ENCODE peak calls at places on chromosomes 13 and 19, in four cellular contexts. F is GM12878, S is K562, I is HepG2. N is an unnamed sample.

GRCh38 chr13:26561636-26562537 is 4.4 kb downstream of the WASF3 start:
- DNase-seq in S (no peak), F (no peak), I (peak), N (no peak)

GRCh38 chr19:38707512-38708114 is 36.7 kb downstream of the CAPN12 start:
- DNase-seq in I (peak), F (no peak), S (no peak), N (no peak)

GRCh38 chr19:51398096-51398704 is 7.8 kb upstream of the C19orf84 start:
- DNase-seq in I (peak), S (peak), F (no peak), N (peak)

GRCh38 chr19:19410553-19411550 is 5.4 kb downstream of the GATAD2A start:
- DNase-seq in I (no peak), S (no peak), F (no peak), N (no peak)

GRCh38 chr19:16351133-16351809 is 26.6 kb downstream of the KLF2 start:
- DNase-seq in I (no peak), S (peak), F (no peak), N (no peak)

GRCh38 chr19:35105411-35106290 is 10.0 kb upstream of the FXYD3 start:
- DNase-seq in I (no peak), S (peak), F (no peak), N (no peak)

GRCh38 chr19:15538774-15539173 is 30.4 kb downstream of the CYP4F22 start:
- DNase-seq in S (no peak), I (no peak), F (no peak), N (no peak)

GRCh38 chr19:37078717-37079032 is 442 bp downstream of the ZNF420 start:
- DNase-seq in F (peak), S (no peak), I (no peak), N (no peak)

GRCh38 chr13:46556380-46556779 is 3.4 kb downstream of the LRCH1 start:
- DNase-seq in S (no peak), I (no peak), F (no peak), N (no peak)

GRCh38 chr13:88745013-88745412 is 1073.8 kb downstream of the SLITRK5 start:
- DNase-seq in F (no peak), S (no peak), I (no peak), N (no peak)

GRCh38 chr13:100921139-100921538 is 246.5 kb upstream of the TMTC4 start:
- DNase-seq in F (no peak), I (no peak), S (no peak), N (no peak)

GRCh38 chr19:35528218-35529038 is at the start of gene SBSN:
- DNase-seq in I (no peak), S (no peak), F (no peak), N (no peak)

GRCh38 chr13:59447031-59447430 is 716.7 kb downstream of the DIAPH3 start:
- DNase-seq in F (no peak), I (no peak), S (no peak), N (no peak)

GRCh38 chr13:100989424-100989823 is 314.8 kb upstream of the TMTC4 start:
- DNase-seq in I (no peak), F (no peak), S (no peak), N (no peak)

GRCh38 chr19:48401277-48401676 is 7.8 kb downstream of the GRIN2D start:
- DNase-seq in F (no peak), S (no peak), I (no peak), N (no peak)

GRCh38 chr19:48403606-48404005 is 10.1 kb downstream of the GRIN2D start:
- DNase-seq in I (peak), F (no peak), S (peak), N (peak)

GRCh38 chr13:76892488-76892887 is 6.3 kb upstream of the KCTD12 start:
- DNase-seq in S (no peak), I (no peak), F (no peak), N (no peak)

GRCh38 chr13:65653548-65654078 is 1576.5 kb downstream of the PCDH9 start:
- DNase-seq in F (no peak), I (no peak), S (no peak), N (peak)
- TF ChIP-seq TARDBP in F (no peak), I (no peak), S (no peak), N (no peak)

GRCh38 chr13:39766464-39767167 is 111.2 kb downstream of the COG6 start:
- DNase-seq in S (no peak), I (no peak), F (no peak), N (no peak)

GRCh38 chr13:39770514-39770913 is 115.1 kb downstream of the COG6 start:
- DNase-seq in S (no peak), F (no peak), I (no peak), N (no peak)

GRCh38 chr13:39768962-39769361 is 113.5 kb downstream of the COG6 start:
- DNase-seq in I (no peak), F (no peak), S (no peak), N (no peak)

GRCh38 chr13:39767791-39768564 is 112.5 kb downstream of the COG6 start:
- DNase-seq in I (no peak), S (no peak), F (no peak), N (no peak)

DNA sequence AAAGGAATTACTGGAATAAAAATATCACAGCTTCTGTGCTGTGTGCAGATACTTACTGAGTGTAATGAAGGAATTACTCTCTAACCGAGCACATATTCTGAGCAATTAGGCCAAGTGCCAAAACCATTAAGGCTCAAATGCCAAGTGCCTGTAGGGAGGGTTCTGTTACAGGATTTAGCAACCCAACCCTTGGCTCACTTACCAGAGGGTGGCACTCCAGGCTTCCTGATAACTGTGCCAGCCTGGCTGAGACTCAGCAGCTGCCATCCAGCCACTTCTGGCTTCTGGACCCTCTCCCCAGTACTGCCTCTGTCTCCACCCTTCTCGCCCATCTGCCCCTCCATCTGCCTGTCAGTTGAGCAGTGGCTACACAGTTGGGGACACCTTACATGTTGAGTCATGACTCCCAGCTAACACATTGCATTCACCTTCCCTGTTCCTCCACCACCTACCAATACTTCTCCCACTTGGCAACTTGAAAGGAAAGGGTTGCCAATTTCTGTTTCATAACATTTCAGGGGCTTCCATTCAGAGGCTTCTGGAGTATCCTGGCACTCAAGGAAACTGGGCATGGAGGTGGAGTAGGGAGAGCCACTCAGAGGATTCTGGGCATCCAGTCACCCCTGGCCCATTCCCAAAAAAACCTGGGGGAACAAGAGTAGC is 110.5 kb downstream of the COG6 start:
- DNase-seq in S (no peak), F (no peak), I (no peak), N (no peak)
- TF ChIP-seq TARDBP in S (no peak), F (no peak), I (no peak), N (no peak)

GRCh38 chr19:50214699-50215543 is 11.5 kb downstream of the MYH14 start:
- DNase-seq in F (no peak), I (no peak), S (no peak), N (no peak)
- TF ChIP-seq TARDBP in F (no peak), I (no peak), S (no peak), N (no peak)

DNA sequence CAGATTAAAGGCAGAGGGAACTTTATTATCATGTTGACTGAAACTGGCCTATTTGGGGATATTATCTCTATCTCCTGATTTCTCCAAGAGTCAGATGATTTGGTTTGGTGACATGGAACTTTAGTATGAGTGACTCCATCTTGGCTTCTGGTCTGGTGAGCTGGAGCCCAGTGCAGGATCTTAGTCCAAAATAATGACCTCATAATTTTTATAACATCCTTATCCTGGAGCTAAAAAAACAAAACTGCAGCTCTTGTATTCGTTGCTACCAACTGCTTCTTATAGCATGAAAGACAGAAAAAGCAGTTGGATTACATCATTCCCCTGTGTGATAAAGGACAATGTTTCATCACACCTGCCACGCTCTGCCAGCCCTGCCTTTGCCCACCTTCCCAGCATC is 39.3 kb upstream of the RNF17 start:
- DNase-seq in S (no peak), F (no peak), I (no peak), N (no peak)
- TF ChIP-seq TARDBP in S (no peak), F (no peak), I (no peak), N (no peak)

DNA sequence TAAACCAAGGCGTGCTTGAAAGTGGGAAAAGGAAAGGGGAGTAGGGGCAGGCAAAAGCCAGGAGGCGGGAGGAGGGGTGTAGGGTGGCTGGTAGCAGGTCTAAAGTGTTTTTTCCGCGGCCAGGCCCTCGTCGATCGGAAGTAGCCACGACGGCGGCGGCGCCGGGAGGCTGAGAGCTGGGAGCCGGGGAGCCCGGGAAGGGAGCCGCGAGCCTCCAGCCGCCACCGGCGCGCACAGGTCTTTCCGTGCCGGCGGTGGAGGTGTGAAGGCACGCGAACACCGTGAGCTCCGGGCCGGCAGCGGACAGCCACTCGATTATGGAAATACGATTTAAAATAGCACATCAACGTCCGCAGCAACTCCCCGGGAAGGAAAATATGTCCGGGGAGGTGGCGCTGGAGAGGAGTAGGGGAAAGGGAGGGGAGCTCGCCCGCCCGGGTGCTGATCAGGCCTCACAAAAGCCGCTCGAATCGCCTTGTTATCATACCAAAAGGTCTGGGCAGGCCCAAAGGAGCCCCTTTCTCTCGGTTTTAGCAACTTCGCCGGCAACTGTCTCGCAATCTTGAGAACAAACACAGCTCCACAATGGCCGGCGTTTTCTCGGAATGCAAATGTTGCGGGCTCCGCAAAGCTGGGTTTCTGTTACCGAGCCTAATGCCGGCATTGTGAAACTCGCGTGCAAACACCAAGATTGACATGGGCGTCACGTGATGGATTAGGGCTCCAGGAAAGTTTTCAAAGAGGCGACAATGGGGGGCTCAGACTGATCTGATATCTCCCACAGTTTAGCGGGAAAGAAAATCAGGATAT is 2.9 kb upstream of the PCDH8 start:
- DNase-seq in I (peak), F (peak), S (no peak), N (peak)
- TF ChIP-seq TARDBP in I (no peak), F (peak), S (no peak), N (no peak)

GRCh38 chr13:65378484-65378883 is 1851.7 kb downstream of the PCDH9 start:
- DNase-seq in I (no peak), F (no peak), S (no peak), N (no peak)
- TF ChIP-seq TARDBP in I (no peak), F (no peak), S (no peak), N (no peak)

DNA sequence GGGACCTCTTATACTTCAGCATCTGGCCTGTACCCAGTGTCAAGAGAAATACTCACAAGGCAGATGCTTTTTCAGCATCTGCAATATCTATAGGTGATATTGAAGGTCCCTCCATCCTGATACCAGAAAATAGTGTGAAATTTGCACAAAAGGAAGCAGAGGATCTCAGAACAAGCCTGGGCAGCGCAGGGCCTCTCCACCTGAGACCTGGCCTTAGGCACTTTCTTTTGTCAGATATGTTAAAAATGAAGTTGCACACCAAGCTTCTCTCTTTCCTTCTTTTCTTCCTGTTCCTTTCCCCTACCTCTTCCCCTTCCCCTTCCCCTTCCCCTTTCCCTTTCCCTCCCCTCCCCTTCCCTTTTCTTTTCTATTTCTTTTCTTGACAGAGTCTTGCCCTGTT is 62.2 kb downstream of the ARHGEF18 start:
- DNase-seq in S (peak), I (no peak), F (no peak), N (no peak)
- TF ChIP-seq TARDBP in S (no peak), I (no peak), F (no peak), N (no peak)

DNA sequence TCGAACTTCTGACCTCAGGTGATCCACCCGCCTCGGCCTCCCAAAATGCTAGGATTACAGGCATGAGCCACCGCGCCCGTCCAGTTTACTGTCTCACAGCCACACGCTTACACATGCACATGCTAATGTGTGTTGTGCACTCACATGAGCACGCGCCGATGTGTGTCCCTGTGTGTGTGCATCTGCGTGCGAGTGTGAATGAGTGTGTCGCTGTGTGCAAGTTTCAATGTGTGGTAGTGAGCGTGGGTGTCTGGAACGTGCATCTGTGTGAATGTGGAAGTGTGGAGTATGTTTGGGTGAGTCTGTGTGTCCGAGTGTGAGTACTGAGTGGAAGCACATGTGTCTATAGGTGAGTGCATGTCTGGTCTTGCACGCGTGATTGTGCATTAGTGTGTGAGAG is 4.2 kb downstream of the MAST1 start:
- DNase-seq in F (no peak), I (no peak), S (no peak), N (no peak)
- TF ChIP-seq TARDBP in F (no peak), I (no peak), S (no peak), N (no peak)

GRCh38 chr13:32745509-32745908 is 159.3 kb downstream of the PDS5B start:
- DNase-seq in F (no peak), S (no peak), I (peak), N (no peak)
- TF ChIP-seq TARDBP in F (no peak), S (no peak), I (no peak), N (no peak)

N was measured in HEK293T.